ENCODE peak calls at places on chromosomes 16 and 17, in five cellular contexts. Q is breast epithelium, K is K562, E is HepG2, V is endothelial cell of umbilical vein. I is an unnamed sample.
A peak's percentile ranks its signal among the peaks of the same experiment; 100 is the strongest.

GRCh38 chr17:79976451-79976850 is 59.2 kb downstream of the TBC1D16 start:
- DNase-seq in Q (peak; percentile 39), K (no peak), E (no peak), V (no peak), I (no peak)

GRCh38 chr17:73747221-73748002 is 103.2 kb upstream of the SDK2 start:
- DNase-seq in Q (no peak), K (no peak), E (no peak), V (no peak), I (no peak)

GRCh38 chr16:55552621-55553020 is 13.9 kb upstream of the CAPNS2 start:
- DNase-seq in Q (no peak), K (no peak), E (no peak), V (peak; percentile 59), I (no peak)

GRCh38 chr16:56345406-56346050 is 79.8 kb downstream of the AMFR start:
- DNase-seq in Q (no peak), K (no peak), E (no peak), V (no peak), I (no peak)

GRCh38 chr17:44661835-44662234 is 5.6 kb downstream of the MEIOC start:
- DNase-seq in Q (no peak), K (no peak), E (no peak), V (no peak), I (no peak)

GRCh38 chr17:62085511-62086408 is 20.7 kb upstream of the MED13 start:
- DNase-seq in Q (no peak), K (peak; percentile 61), E (peak; percentile 79), V (no peak), I (no peak)

GRCh38 chr16:7849891-7850290 is 517.2 kb downstream of the RBFOX1 start:
- DNase-seq in Q (no peak), K (no peak), E (no peak), V (no peak), I (no peak)

GRCh38 chr17:82282239-82283207 is 9.0 kb upstream of the CSNK1D start:
- DNase-seq in Q (no peak), K (no peak), E (no peak), V (no peak), I (no peak)

GRCh38 chr17:21289175-21289901 is 4.8 kb downstream of the MAP2K3 start:
- DNase-seq in Q (no peak), K (no peak), E (no peak), V (no peak), I (no peak)

GRCh38 chr17:47693667-47694017 is 319 bp upstream of the TBKBP1 start:
- DNase-seq in Q (no peak), K (no peak), E (no peak), V (no peak), I (no peak)

GRCh38 chr17:44137891-44138709 is 3.6 kb upstream of the HROB start:
- DNase-seq in Q (peak; percentile 72), K (peak; percentile 95), E (peak; percentile 87), V (peak; percentile 97), I (peak; percentile 73)

GRCh38 chr16:85136213-85136704 is 24.0 kb upstream of the CIBAR2 start:
- DNase-seq in Q (no peak), K (no peak), E (no peak), V (no peak), I (peak; percentile 35)

GRCh38 chr17:75738218-75738802 is 17.1 kb downstream of the ITGB4 start:
- DNase-seq in Q (no peak), K (no peak), E (peak; percentile 57), V (no peak), I (no peak)

GRCh38 chr16:87541004-87541881 is 48.4 kb upstream of the ZCCHC14 start:
- DNase-seq in Q (no peak), K (no peak), E (no peak), V (no peak), I (peak; percentile 33)

GRCh38 chr17:5788266-5788900 is 204.1 kb upstream of the NLRP1 start:
- DNase-seq in Q (no peak), K (no peak), E (no peak), V (peak; percentile 45), I (no peak)

GRCh38 chr17:75133001-75133400 is 1.5 kb upstream of the NT5C start:
- DNase-seq in Q (no peak), K (no peak), E (peak; percentile 51), V (no peak), I (no peak)

GRCh38 chr17:83073389-83074063 is 5.9 kb upstream of the METRNL start:
- DNase-seq in Q (no peak), K (peak; percentile 93), E (no peak), V (no peak), I (peak; percentile 87)

GRCh38 chr16:64417711-64418227 is 704.1 kb downstream of the CDH11 start:
- DNase-seq in Q (no peak), K (no peak), E (no peak), V (peak; percentile 30), I (no peak)

GRCh38 chr17:77129568-77130301 is 11.0 kb upstream of the SEC14L1 start:
- DNase-seq in Q (no peak), K (no peak), E (no peak), V (no peak), I (no peak)

GRCh38 chr17:45743626-45744326 is 40.3 kb upstream of the CRHR1 start:
- DNase-seq in Q (peak; percentile 12), K (no peak), E (no peak), V (no peak), I (no peak)

GRCh38 chr17:1512351-1512750 is 4.1 kb downstream of the INPP5K start:
- DNase-seq in Q (no peak), K (no peak), E (no peak), V (no peak), I (no peak)

GRCh38 chr16:89655062-89655643 is 2.4 kb downstream of the CHMP1A start:
- DNase-seq in Q (no peak), K (no peak), E (no peak), V (no peak), I (no peak)

GRCh38 chr17:35784895-35785294 is 10.5 kb downstream of the MMP28 start:
- DNase-seq in Q (no peak), K (no peak), E (no peak), V (no peak), I (no peak)

GRCh38 chr17:44522883-44523671 is 19.9 kb upstream of the GPATCH8 start:
- DNase-seq in Q (peak; percentile 58), K (peak; percentile 81), E (peak; percentile 82), V (peak; percentile 73), I (peak; percentile 77)

GRCh38 chr16:229731-230281 is 557 bp upstream of the LUC7L start:
- DNase-seq in Q (no peak), K (no peak), E (no peak), V (no peak), I (no peak)

GRCh38 chr16:28218109-28218508 is 6.3 kb upstream of the XPO6 start:
- DNase-seq in Q (no peak), K (peak; percentile 31), E (peak; percentile 56), V (peak; percentile 52), I (peak; percentile 27)

GRCh38 chr17:59491353-59492090 is 73.9 kb upstream of the DHX40 start:
- DNase-seq in Q (no peak), K (no peak), E (no peak), V (no peak), I (no peak)

GRCh38 chr16:50011707-50012106 is 13.3 kb upstream of the CNEP1R1 start:
- DNase-seq in Q (no peak), K (no peak), E (no peak), V (no peak), I (no peak)

GRCh38 chr16:51670527-51670926 is 519.5 kb upstream of the SALL1 start:
- DNase-seq in Q (no peak), K (no peak), E (no peak), V (no peak), I (no peak)

GRCh38 chr16:75225092-75225491 is 6.3 kb downstream of the CTRB1 start:
- DNase-seq in Q (no peak), K (no peak), E (no peak), V (peak; percentile 24), I (no peak)

DNA sequence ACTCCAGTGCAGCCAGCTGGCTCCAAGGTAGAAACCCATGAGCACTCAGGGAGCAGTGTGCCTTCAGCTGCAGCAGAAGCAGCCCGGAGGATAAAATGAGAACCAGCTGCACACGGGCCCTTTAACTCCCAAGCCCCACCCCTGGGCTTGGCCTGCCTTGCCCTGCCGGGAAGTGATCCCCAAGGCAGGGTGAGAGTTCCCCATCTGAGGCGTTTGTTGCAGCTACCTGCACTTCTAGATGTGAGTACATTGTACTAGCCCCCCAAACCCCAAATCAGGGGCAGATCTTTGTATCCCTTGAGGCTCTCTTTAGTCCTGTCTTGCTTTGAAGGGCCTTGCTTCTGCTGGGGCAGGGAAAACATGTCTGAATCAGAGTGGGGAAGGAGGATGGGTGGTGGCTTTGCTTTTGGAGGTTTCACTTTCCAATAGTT is at the start of gene MVP:
- DNase-seq in Q (peak; percentile 68), K (peak; percentile 51), E (no peak), V (peak; percentile 42), I (peak; percentile 87)
- TF ChIP-seq POLR2AphosphoS5 in Q (no peak), K (no peak), E (peak; percentile 68), V (peak; percentile 36), I (peak; percentile 92)

GRCh38 chr16:3022208-3022696 is 1.5 kb downstream of the HCFC1R1 start:
- DNase-seq in Q (peak; percentile 92), K (peak; percentile 82), E (peak; percentile 76), V (peak; percentile 93), I (peak; percentile 88)
- H3K4me3 ChIP-seq in Q (peak overlapping the region; percentile 52), K (peak overlapping the region; percentile 82), E (peak overlapping the region; percentile 65), V (peak overlapping the region; percentile 45), I (peak overlapping the region; percentile 66)

DNA sequence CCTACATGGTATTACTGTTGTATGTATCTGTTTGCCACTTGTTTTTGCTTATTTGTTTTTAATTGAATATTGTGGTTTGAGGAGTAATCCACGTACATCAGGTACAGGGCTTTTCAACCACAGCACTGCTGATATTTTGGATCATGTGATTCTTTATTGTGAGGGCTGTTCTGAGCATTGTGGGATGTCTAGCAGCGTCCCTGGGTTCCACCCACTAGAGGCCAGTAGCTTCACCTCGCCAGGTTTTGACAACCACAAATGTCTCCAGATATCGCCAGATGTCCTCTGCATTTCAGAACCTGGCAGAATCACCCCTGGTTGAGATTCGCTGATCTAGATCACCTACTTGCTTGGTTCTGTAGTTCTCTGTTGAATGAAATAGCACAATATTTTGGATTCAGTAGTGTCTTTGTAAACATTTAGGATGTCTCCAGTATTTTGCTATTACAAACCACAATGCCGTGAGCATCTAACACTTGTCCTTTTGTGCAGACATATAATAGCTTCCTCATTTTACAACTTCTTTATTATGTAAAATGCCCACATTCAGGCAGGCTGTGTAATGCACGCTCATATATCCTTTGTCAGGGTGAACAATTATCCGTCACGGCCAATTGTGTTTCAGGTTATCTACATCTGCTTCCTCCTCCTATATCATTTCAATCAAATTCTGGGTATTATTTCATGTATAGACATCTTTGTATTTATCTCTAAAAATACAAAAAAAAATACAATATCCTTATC is 380.3 kb downstream of the SNX29 start:
- DNase-seq in Q (no peak), K (no peak), E (no peak), V (no peak), I (no peak)
- TF ChIP-seq POLR2AphosphoS5 in Q (no peak), K (no peak), E (no peak), V (no peak), I (no peak)

DNA sequence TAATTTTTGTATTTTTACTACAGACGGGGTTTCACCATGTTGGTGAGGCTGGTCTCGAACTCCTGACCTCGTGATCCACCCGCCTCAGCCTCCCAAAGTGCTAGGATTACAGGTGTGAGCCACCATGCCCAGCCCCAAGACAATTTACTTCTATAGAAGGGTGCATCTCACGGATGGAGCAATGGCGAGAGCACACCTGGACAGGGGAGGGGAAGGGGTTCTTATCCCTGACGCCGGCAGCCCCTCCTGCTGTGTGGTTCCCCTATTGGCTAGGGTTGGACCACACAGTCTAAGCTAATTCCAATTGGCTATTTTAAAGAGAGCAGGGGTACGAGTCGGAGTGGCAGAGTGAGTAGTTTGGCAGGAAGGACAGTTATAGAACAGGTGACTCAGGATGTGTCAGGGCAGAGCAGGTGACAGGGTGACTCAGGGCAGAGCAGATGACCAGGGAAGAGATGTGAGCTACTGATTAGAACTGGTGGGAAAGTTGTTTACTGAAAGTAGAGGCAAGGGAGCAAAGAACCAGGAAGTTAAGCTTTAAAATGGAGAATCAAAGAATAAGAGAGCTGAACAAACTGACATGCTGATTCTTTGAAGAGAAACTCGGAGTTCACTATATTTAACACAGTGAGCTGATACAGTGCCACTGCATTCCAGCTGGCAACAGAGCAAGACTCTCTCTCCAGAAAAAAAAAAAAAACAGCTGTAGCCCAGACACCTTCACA is 12.6 kb upstream of the UBE2I start:
- DNase-seq in Q (no peak), K (no peak), E (peak; percentile 87), V (peak; percentile 16), I (peak; percentile 43)
- H3K4me3 ChIP-seq in Q (no peak overlapping the region), K (no peak overlapping the region), E (no peak overlapping the region), V (no peak overlapping the region), I (no peak overlapping the region)